ENCODE peak calls at places on chromosomes 6 and 20, in ten cellular contexts. C is testis; D is GM12865; P is aorta; M is brain microvascular endothelial cell; I is cardiac muscle cell; J is endodermal cell; T is CD4-positive, CD25-positive, alpha-beta regulatory T cell; G is IMR-90; B is fibroblast of mammary gland. X is an unnamed sample.

GRCh38 chr6:1613631-1614447 is 4.1 kb downstream of the FOXC1 start:
- DNase-seq in C (no peak), D (no peak), P (no peak), M (no peak), I (peak), J (peak), T (no peak), G (peak), B (no peak), X (no peak)

GRCh38 chr6:142387997-142388815 is 86.4 kb downstream of the ADGRG6 start:
- DNase-seq in C (no peak), D (peak), P (no peak), M (peak), I (peak), J (no peak), T (peak), G (peak), B (peak), X (no peak)

GRCh38 chr6:56223995-56224394 is 23.4 kb downstream of the COL21A1 start:
- DNase-seq in C (no peak), D (no peak), P (no peak), M (peak), I (no peak), J (no peak), T (no peak), G (peak), B (peak), X (peak)

GRCh38 chr6:84013354-84013753 is 20.2 kb upstream of the MRAP2 start:
- DNase-seq in C (no peak), D (no peak), P (no peak), M (no peak), I (no peak), J (no peak), T (no peak), G (no peak), B (no peak), X (no peak)

GRCh38 chr6:2134559-2134958 is 110.8 kb downstream of the GMDS start:
- DNase-seq in C (no peak), D (no peak), P (no peak), M (no peak), I (no peak), J (no peak), T (no peak), G (peak), B (no peak), X (no peak)

GRCh38 chr6:10163159-10163962 is 251.5 kb downstream of the TFAP2A start:
- DNase-seq in C (no peak), D (no peak), P (no peak), M (no peak), I (no peak), J (peak), T (no peak), G (no peak), B (no peak), X (no peak)

GRCh38 chr6:11493979-11494378 is 43.6 kb upstream of the TMEM170B start:
- DNase-seq in C (no peak), D (no peak), P (no peak), M (no peak), I (no peak), J (no peak), T (no peak), G (no peak), B (no peak), X (no peak)

GRCh38 chr6:147950623-147950987 is 392.0 kb upstream of the SASH1 start:
- DNase-seq in C (peak), D (no peak), P (no peak), M (peak), I (peak), J (no peak), T (no peak), G (peak), B (peak), X (no peak)

GRCh38 chr6:49205526-49205925 is 257.5 kb downstream of the MMUT start:
- DNase-seq in C (no peak), D (no peak), P (no peak), M (no peak), I (no peak), J (no peak), T (no peak), G (no peak), B (no peak), X (no peak)

GRCh38 chr6:26311012-26311384 is 54.0 kb upstream of the BTN3A2 start:
- DNase-seq in C (no peak), D (peak), P (no peak), M (peak), I (peak), J (peak), T (peak), G (peak), B (peak), X (no peak)

GRCh38 chr6:119728220-119728750 is 378.7 kb upstream of the MAN1A1 start:
- DNase-seq in C (no peak), D (no peak), P (no peak), M (no peak), I (no peak), J (no peak), T (no peak), G (no peak), B (no peak), X (no peak)

GRCh38 chr6:163828038-163828790 is 413.7 kb downstream of the QKI start:
- DNase-seq in C (no peak), D (no peak), P (no peak), M (no peak), I (no peak), J (peak), T (no peak), G (peak), B (peak), X (no peak)

GRCh38 chr6:166009385-166010031 is 158.1 kb downstream of the TBXT start:
- DNase-seq in C (no peak), D (no peak), P (no peak), M (no peak), I (no peak), J (no peak), T (no peak), G (no peak), B (no peak), X (no peak)

GRCh38 chr6:13952101-13952500 is 27.3 kb downstream of the RNF182 start:
- DNase-seq in C (no peak), D (no peak), P (no peak), M (no peak), I (no peak), J (no peak), T (no peak), G (no peak), B (no peak), X (no peak)

GRCh38 chr6:136529655-136530054 is 20.6 kb downstream of the MAP7 start:
- DNase-seq in C (no peak), D (no peak), P (no peak), M (no peak), I (no peak), J (no peak), T (no peak), G (no peak), B (no peak), X (no peak)

GRCh38 chr20:46055269-46055668 is 26.3 kb downstream of the SLC12A5 start:
- DNase-seq in C (no peak), D (no peak), P (no peak), M (no peak), I (no peak), J (no peak), T (no peak), G (no peak), B (no peak), X (no peak)

GRCh38 chr6:74115674-74116073 is 419.7 kb downstream of the CD109 start:
- DNase-seq in C (no peak), D (no peak), P (no peak), M (no peak), I (peak), J (peak), T (no peak), G (peak), B (peak), X (no peak)

GRCh38 chr6:142984386-142984785 is 39.4 kb upstream of the HIVEP2 start:
- DNase-seq in C (no peak), D (no peak), P (no peak), M (no peak), I (no peak), J (no peak), T (no peak), G (no peak), B (peak), X (no peak)

GRCh38 chr6:151885234-151885633 is 77.8 kb downstream of the ESR1 start:
- DNase-seq in C (no peak), D (no peak), P (no peak), M (no peak), I (no peak), J (no peak), T (no peak), G (no peak), B (no peak), X (no peak)

GRCh38 chr6:90230547-90231240 is 65.9 kb downstream of the BACH2 start:
- DNase-seq in C (no peak), D (no peak), P (no peak), M (no peak), I (peak), J (no peak), T (no peak), G (no peak), B (peak), X (no peak)

GRCh38 chr6:141107562-141108160 is 1025.1 kb upstream of the GJE1 start:
- DNase-seq in C (no peak), D (peak), P (no peak), M (peak), I (peak), J (no peak), T (no peak), G (peak), B (peak), X (no peak)

DNA sequence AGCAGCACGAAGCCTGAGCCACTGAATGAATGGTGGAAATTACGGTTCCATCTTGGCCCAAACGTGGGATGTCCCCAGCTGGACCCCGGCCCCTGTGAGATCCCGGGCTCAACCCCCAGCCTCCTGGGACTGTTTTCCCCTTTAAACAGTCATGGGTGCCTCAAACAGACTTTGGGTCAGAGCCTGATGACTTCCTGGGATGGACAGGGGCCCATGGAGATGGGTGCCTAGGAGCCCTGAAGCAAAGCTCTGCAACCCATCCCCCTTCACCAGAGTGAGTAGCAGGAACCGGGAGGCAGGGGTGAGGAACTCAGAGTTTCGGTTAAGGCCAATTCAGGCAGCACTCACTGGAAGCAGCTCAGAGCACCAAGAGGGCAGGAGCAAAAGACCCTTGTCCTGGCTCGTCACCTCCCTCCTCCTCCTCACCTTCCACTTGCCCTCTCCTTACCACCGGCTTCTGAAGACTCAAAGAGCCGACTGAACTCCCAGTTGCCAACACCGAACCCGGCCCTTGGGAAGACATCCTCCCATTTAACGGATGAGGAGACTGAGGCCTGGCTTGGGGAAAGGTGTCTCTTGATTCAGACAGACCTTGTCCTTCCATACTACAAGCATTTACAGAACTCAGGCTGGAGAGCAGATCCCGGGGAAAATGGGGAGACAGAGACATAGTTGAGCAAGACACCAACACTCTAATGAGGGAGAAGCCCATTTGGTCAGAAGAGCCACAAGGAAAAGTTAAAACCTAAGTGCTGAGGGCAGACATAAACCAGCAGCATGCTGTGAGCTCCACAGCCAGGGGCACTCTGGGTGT is 14.9 kb upstream of the TLDC2 start:
- DNase-seq in C (no peak), D (no peak), P (no peak), M (no peak), I (no peak), J (no peak), T (no peak), G (no peak), B (no peak), X (no peak)
- H3K4me3 ChIP-seq in C (no peak), D (no peak), P (no peak), M (peak), I (no peak), J (peak), T (no peak), G (peak), B (peak), X (peak)

GRCh38 chr6:111481836-111482235 is 1.2 kb downstream of the REV3L start:
- DNase-seq in C (no peak), D (no peak), P (no peak), M (no peak), I (no peak), J (no peak), T (no peak), G (peak), B (peak), X (no peak)

GRCh38 chr6:111483736-111484654 is 977 bp upstream of the REV3L start:
- DNase-seq in C (peak), D (peak), P (peak), M (peak), I (peak), J (peak), T (peak), G (peak), B (peak), X (peak)

GRCh38 chr6:111482236-111482958 is 621 bp downstream of the REV3L start:
- DNase-seq in C (peak), D (peak), P (peak), M (peak), I (peak), J (peak), T (peak), G (peak), B (no peak), X (no peak)

GRCh38 chr6:111484655-111484974 is 1.6 kb upstream of the REV3L start:
- DNase-seq in C (no peak), D (peak), P (no peak), M (no peak), I (no peak), J (peak), T (peak), G (peak), B (no peak), X (no peak)

DNA sequence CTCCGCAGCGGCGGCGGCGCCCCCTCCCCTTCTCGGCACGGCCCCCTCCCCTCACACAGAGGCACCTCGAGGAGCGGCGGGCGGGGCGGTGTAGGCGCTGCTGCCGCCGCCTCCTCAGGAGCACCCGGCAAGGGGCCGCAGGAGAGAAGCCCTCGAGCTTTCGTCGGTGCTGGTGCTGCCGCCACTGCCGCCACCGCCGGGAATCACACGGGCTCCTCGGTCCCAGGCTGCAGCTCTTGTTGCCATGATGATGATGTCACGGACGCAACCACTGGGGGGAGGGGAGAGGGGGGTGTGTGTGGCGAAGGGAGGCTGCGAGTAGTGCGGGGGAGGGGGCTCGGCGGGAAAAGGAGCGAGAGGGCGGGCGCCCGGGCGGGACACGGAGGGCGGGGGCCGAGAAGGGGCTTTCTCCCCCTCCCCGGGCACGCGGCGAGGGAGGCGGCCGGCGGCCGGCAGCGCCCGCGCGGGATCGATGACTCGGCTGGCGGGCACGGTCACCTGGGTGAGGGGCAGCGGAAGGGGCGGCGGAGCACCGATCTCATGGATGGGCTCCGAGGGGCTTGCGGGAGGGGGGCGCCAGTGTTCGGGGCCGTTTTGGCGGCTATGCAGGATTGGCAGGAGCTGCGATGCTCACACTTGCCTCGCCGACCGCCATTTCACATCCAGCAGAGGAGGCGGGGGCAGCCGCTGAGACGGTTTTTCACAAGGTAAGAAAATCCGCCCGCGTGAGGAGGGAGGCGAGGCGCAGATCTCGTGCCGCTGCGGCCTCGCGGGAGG is at the start of gene REV3L:
- DNase-seq in C (peak), D (peak), P (peak), M (peak), I (peak), J (peak), T (peak), G (peak), B (peak), X (no peak)
- H3K4me3 ChIP-seq in C (peak), D (peak), P (peak), M (peak), I (peak), J (peak), T (peak), G (peak), B (peak), X (peak)

DNA sequence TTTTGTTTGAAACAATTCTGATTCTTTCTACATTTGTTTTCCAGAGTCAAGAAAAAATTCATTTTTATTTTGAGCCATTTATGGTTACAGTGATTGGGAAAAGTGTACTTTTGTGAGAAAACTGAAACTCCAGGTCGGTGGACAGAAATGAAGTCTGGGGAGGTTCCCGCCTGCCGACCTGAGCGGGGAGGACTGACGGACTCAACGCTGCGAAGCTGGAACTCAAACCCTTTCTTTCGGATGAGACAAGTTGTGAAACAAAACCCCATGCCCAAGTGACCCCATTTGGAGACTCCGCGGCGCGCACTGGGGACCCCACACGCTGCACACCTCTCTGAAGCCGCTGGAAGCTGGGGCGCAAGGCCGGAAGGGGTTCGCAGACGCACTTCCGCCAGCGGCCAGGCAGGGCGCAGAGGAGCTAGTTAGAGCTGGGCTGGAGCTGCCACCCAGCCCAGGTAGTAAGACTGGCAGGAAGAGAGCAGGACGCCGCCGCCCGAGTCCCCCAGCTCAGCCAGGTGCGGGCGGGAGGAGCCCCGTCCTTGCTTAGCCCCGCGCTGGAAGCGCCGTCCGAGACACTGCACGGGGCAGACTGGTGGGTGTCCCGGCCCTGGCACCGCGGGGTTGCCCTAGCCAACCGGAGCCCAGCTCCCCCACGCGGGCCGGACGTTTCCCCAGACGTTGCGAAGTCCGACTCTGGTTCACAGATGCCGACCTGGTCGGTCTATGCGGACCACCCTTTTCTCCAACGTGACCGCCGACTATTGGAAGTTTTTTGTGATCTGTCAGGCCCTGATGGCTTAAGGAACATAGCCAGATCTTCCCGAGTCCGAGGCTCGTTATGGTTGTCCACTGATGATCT is 19.8 kb upstream of the ZSCAN16 start:
- DNase-seq in C (peak), D (peak), P (peak), M (peak), I (peak), J (peak), T (peak), G (peak), B (peak), X (no peak)
- H3K4me3 ChIP-seq in C (peak), D (peak), P (peak), M (peak), I (peak), J (peak), T (peak), G (peak), B (peak), X (peak)

GRCh38 chr6:41470341-41471063 is 75.7 kb upstream of the FOXP4 start:
- DNase-seq in C (peak), D (no peak), P (peak), M (peak), I (peak), J (peak), T (no peak), G (no peak), B (peak), X (no peak)
- H3K4me3 ChIP-seq in C (peak), D (peak), P (no peak), M (peak), I (peak), J (peak), T (no peak), G (no peak), B (no peak), X (no peak)

GRCh38 chr6:12585497-12585958 is 131.0 kb upstream of the PHACTR1 start:
- DNase-seq in C (no peak), D (no peak), P (peak), M (no peak), I (peak), J (no peak), T (no peak), G (peak), B (no peak), X (no peak)
- H3K4me3 ChIP-seq in C (no peak), D (no peak), P (no peak), M (no peak), I (no peak), J (no peak), T (no peak), G (no peak), B (no peak), X (no peak)

GRCh38 chr20:6533828-6534388 is 233.6 kb upstream of the BMP2 start:
- DNase-seq in C (no peak), D (no peak), P (no peak), M (peak), I (peak), J (no peak), T (no peak), G (peak), B (peak), X (peak)
- H3K4me3 ChIP-seq in C (no peak), D (no peak), P (no peak), M (peak), I (no peak), J (no peak), T (no peak), G (peak), B (no peak), X (peak)

DNA sequence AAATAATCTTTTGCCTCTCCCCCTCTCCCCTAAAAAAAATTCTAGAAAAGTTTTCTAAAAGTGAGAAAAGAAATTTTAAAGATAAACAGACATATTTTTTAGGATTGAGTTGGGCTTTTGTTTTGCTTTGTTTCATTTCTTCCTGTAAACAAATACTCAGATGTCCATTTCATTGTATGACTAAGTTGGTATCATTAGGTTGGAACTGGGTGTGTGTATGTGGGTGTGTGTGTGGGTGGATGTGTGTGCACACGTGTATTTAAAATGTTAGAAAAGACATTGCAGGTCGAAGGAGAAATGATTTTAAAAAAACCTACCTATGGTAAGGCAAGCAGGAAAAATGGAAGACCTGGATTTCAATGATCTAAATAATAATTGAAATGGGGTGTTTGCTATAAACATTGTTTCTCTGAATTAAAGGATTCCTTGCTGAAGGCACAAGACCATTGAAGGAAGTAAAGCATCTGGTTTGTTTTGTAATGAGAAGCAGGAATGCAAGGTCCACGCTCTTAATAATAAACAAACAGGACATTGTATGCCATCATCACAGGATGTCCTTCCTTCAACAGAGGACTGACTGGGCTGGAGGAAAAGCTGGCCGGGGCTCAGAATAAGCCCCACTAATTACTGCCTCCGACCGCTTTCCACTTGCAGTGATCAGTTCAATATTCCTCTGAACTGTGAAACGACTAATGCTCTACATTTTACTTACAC is 1.0 kb upstream of the PRDM1 start:
- DNase-seq in C (no peak), D (no peak), P (no peak), M (no peak), I (no peak), J (no peak), T (no peak), G (peak), B (peak), X (no peak)
- H3K4me3 ChIP-seq in C (no peak), D (peak), P (no peak), M (peak), I (no peak), J (peak), T (peak), G (peak), B (peak), X (peak)

X was measured in BJ.